ENCODE peak calls at places on chromosomes 1 and 21, in six cellular contexts. One of them, this sample, is unnamed.

GRCh38 chr1:101592861-101593260 is 356.0 kb downstream of the S1PR1 start:
- DNase-seq in ovary: no peak
- DNase-seq in SK-N-SH: no peak
- DNase-seq in fibroblast of lung: peak
- DNase-seq in OCI-LY7: no peak
- DNase-seq in mesenchymal stem cell: no peak
- DNase-seq in this sample: no peak

GRCh38 chr21:46009951-46010655 is 28.5 kb downstream of the COL6A1 start:
- DNase-seq in ovary: peak
- DNase-seq in SK-N-SH: peak
- DNase-seq in fibroblast of lung: no peak
- DNase-seq in OCI-LY7: no peak
- DNase-seq in mesenchymal stem cell: no peak
- DNase-seq in this sample: peak

GRCh38 chr1:209513226-209513625 is 70.3 kb upstream of the CAMK1G start:
- DNase-seq in ovary: no peak
- DNase-seq in SK-N-SH: peak
- DNase-seq in fibroblast of lung: peak
- DNase-seq in OCI-LY7: peak
- DNase-seq in mesenchymal stem cell: peak
- DNase-seq in this sample: peak

GRCh38 chr1:115829023-115829674 is 11.8 kb downstream of the NHLH2 start:
- DNase-seq in ovary: no peak
- DNase-seq in SK-N-SH: no peak
- DNase-seq in fibroblast of lung: peak
- DNase-seq in OCI-LY7: no peak
- DNase-seq in mesenchymal stem cell: peak
- DNase-seq in this sample: peak

GRCh38 chr1:210695041-210695440 is 366.3 kb downstream of the HHAT start:
- DNase-seq in ovary: no peak
- DNase-seq in SK-N-SH: no peak
- DNase-seq in fibroblast of lung: no peak
- DNase-seq in OCI-LY7: no peak
- DNase-seq in mesenchymal stem cell: peak
- DNase-seq in this sample: peak

GRCh38 chr21:24583473-24583872 is 1023.8 kb downstream of the MRPL39 start:
- DNase-seq in ovary: no peak
- DNase-seq in SK-N-SH: no peak
- DNase-seq in fibroblast of lung: no peak
- DNase-seq in OCI-LY7: no peak
- DNase-seq in mesenchymal stem cell: no peak
- DNase-seq in this sample: peak

GRCh38 chr1:93728480-93729131 is 47.0 kb upstream of the BCAR3 start:
- DNase-seq in ovary: no peak
- DNase-seq in SK-N-SH: no peak
- DNase-seq in fibroblast of lung: no peak
- DNase-seq in OCI-LY7: no peak
- DNase-seq in mesenchymal stem cell: no peak
- DNase-seq in this sample: no peak

GRCh38 chr1:30645807-30646206 is 77.6 kb downstream of the MATN1 start:
- DNase-seq in ovary: no peak
- DNase-seq in SK-N-SH: no peak
- DNase-seq in fibroblast of lung: no peak
- DNase-seq in OCI-LY7: no peak
- DNase-seq in mesenchymal stem cell: no peak
- DNase-seq in this sample: peak

GRCh38 chr1:3349161-3349967 is 105.1 kb upstream of the ARHGEF16 start:
- DNase-seq in ovary: no peak
- DNase-seq in SK-N-SH: no peak
- DNase-seq in fibroblast of lung: no peak
- DNase-seq in OCI-LY7: no peak
- DNase-seq in mesenchymal stem cell: no peak
- DNase-seq in this sample: no peak

GRCh38 chr1:215188302-215188950 is 105.9 kb downstream of the KCNK2 start:
- DNase-seq in ovary: no peak
- DNase-seq in SK-N-SH: no peak
- DNase-seq in fibroblast of lung: peak
- DNase-seq in OCI-LY7: no peak
- DNase-seq in mesenchymal stem cell: no peak
- DNase-seq in this sample: no peak

GRCh38 chr1:34188985-34189384 is 12.3 kb downstream of the C1orf94 start:
- DNase-seq in ovary: no peak
- DNase-seq in SK-N-SH: no peak
- DNase-seq in fibroblast of lung: no peak
- DNase-seq in OCI-LY7: no peak
- DNase-seq in mesenchymal stem cell: no peak
- DNase-seq in this sample: no peak

GRCh38 chr1:230123280-230124186 is 56.5 kb downstream of the GALNT2 start:
- DNase-seq in ovary: no peak
- DNase-seq in SK-N-SH: no peak
- DNase-seq in fibroblast of lung: peak
- DNase-seq in OCI-LY7: peak
- DNase-seq in mesenchymal stem cell: peak
- DNase-seq in this sample: no peak

DNA sequence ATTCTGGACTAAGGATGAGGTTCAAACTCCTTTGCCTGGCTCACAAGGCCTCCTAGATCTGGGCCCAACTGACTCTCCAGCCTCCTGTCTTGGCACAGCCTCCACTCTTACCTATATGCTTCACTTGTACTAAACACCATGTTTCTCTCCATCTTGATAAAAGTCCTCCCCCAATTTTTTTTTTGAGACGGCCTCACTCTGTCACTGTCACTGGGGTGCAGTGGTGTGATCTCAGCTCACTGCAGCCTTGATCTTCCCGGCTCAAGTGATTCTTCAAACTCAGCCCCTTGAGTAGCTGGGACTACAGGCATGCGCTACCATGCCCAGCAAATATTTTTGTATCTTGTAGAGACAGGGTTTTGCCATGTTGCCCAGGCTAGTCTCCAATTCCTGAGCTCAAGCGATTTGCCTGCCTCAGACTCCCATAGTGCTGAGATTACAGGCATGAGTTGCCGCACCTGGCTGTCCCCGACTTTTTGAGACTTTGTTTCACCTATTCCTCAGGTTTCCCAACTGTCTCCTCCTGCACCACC is 39.7 kb downstream of the CD34 start:
- DNase-seq in ovary: no peak
- DNase-seq in SK-N-SH: no peak
- DNase-seq in fibroblast of lung: no peak
- DNase-seq in OCI-LY7: no peak
- DNase-seq in mesenchymal stem cell: no peak
- DNase-seq in this sample: peak
- H3K27ac ChIP-seq in ovary: peak
- H3K27ac ChIP-seq in SK-N-SH: no peak
- H3K27ac ChIP-seq in fibroblast of lung: no peak
- H3K27ac ChIP-seq in OCI-LY7: no peak
- H3K27ac ChIP-seq in mesenchymal stem cell: no peak
- H3K27ac ChIP-seq in this sample: no peak

GRCh38 chr1:50981741-50982140 is 11.7 kb downstream of the CDKN2C start:
- DNase-seq in ovary: no peak
- DNase-seq in SK-N-SH: peak
- DNase-seq in fibroblast of lung: no peak
- DNase-seq in OCI-LY7: no peak
- DNase-seq in mesenchymal stem cell: no peak
- DNase-seq in this sample: no peak

GRCh38 chr1:50978852-50979781 is 9.1 kb downstream of the CDKN2C start:
- DNase-seq in ovary: no peak
- DNase-seq in SK-N-SH: peak
- DNase-seq in fibroblast of lung: peak
- DNase-seq in OCI-LY7: peak
- DNase-seq in mesenchymal stem cell: no peak
- DNase-seq in this sample: no peak

GRCh38 chr1:50979964-50980363 is 9.9 kb downstream of the CDKN2C start:
- DNase-seq in ovary: no peak
- DNase-seq in SK-N-SH: no peak
- DNase-seq in fibroblast of lung: no peak
- DNase-seq in OCI-LY7: no peak
- DNase-seq in mesenchymal stem cell: no peak
- DNase-seq in this sample: no peak

GRCh38 chr1:50978144-50978851 is 8.3 kb downstream of the CDKN2C start:
- DNase-seq in ovary: peak
- DNase-seq in SK-N-SH: peak
- DNase-seq in fibroblast of lung: peak
- DNase-seq in OCI-LY7: peak
- DNase-seq in mesenchymal stem cell: peak
- DNase-seq in this sample: peak

GRCh38 chr1:50980505-50980904 is 10.5 kb downstream of the CDKN2C start:
- DNase-seq in ovary: no peak
- DNase-seq in SK-N-SH: no peak
- DNase-seq in fibroblast of lung: no peak
- DNase-seq in OCI-LY7: no peak
- DNase-seq in mesenchymal stem cell: no peak
- DNase-seq in this sample: no peak
- H3K27ac ChIP-seq in ovary: peak
- H3K27ac ChIP-seq in SK-N-SH: peak
- H3K27ac ChIP-seq in fibroblast of lung: no peak
- H3K27ac ChIP-seq in OCI-LY7: no peak
- H3K27ac ChIP-seq in mesenchymal stem cell: no peak
- H3K27ac ChIP-seq in this sample: peak

DNA sequence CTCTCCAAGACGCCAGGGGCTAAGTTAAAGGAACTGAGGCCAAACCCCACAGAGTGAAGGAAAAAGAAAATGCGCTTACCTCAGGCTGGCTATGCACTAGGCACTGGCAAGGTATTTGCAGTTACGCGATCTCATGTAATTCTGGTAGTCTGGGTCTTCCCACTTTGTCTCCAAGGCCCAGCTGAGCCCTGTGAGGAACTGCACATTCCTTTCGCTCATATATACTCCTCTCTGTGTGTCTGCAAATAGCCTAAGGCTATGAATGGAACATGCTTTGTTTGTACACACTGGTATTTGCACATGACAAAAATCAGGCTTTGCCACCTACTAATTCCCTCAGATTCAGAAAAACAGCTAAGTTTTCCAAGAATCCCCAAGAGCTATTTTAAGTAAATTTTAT is 87.3 kb downstream of the SIPA1L2 start:
- DNase-seq in ovary: no peak
- DNase-seq in SK-N-SH: no peak
- DNase-seq in fibroblast of lung: no peak
- DNase-seq in OCI-LY7: no peak
- DNase-seq in mesenchymal stem cell: no peak
- DNase-seq in this sample: no peak
- H3K27ac ChIP-seq in ovary: no peak
- H3K27ac ChIP-seq in SK-N-SH: no peak
- H3K27ac ChIP-seq in fibroblast of lung: no peak
- H3K27ac ChIP-seq in OCI-LY7: no peak
- H3K27ac ChIP-seq in mesenchymal stem cell: no peak
- H3K27ac ChIP-seq in this sample: no peak

DNA sequence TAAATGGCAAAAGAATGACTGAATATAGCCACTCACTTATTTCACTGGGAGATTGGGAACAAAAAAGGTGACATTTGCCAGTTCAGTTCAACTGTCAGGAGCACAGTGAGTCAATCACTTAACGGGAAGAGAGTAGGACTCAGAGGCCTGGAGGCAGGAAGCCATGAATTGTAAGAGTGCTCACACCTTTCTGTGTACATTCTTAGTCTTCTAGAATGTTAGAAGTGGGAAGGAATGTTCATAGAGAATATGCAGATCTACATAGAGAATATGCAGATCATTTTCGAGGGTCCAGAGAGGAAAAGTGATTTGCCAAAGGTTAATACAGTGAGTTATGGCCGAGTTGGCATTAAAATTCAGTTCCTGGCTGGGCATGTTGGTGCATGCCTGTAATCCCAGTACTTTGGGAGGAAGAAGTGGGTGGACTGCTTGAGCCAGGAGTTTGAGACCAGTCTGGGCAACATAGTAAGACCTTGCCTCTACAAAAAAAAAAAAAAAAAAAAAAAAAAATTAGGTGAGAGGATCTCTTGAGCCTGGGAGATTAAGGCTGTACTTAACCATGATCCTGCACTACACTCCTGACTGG is 8.3 kb downstream of the IL20 start:
- DNase-seq in ovary: no peak
- DNase-seq in SK-N-SH: no peak
- DNase-seq in fibroblast of lung: no peak
- DNase-seq in OCI-LY7: no peak
- DNase-seq in mesenchymal stem cell: no peak
- DNase-seq in this sample: no peak
- H3K27ac ChIP-seq in ovary: no peak
- H3K27ac ChIP-seq in SK-N-SH: no peak
- H3K27ac ChIP-seq in fibroblast of lung: no peak
- H3K27ac ChIP-seq in OCI-LY7: no peak
- H3K27ac ChIP-seq in mesenchymal stem cell: no peak
- H3K27ac ChIP-seq in this sample: no peak

GRCh38 chr1:219412772-219413171 is 200.1 kb downstream of the ZC3H11B start:
- DNase-seq in ovary: no peak
- DNase-seq in SK-N-SH: no peak
- DNase-seq in fibroblast of lung: no peak
- DNase-seq in OCI-LY7: no peak
- DNase-seq in mesenchymal stem cell: peak
- DNase-seq in this sample: peak

GRCh38 chr1:219415433-219415832 is 197.5 kb downstream of the ZC3H11B start:
- DNase-seq in ovary: no peak
- DNase-seq in SK-N-SH: no peak
- DNase-seq in fibroblast of lung: no peak
- DNase-seq in OCI-LY7: no peak
- DNase-seq in mesenchymal stem cell: no peak
- DNase-seq in this sample: no peak

GRCh38 chr1:219414250-219414649 is 198.7 kb downstream of the ZC3H11B start:
- DNase-seq in ovary: no peak
- DNase-seq in SK-N-SH: no peak
- DNase-seq in fibroblast of lung: no peak
- DNase-seq in OCI-LY7: no peak
- DNase-seq in mesenchymal stem cell: no peak
- DNase-seq in this sample: no peak

GRCh38 chr1:219415915-219416314 is 197.0 kb downstream of the ZC3H11B start:
- DNase-seq in ovary: no peak
- DNase-seq in SK-N-SH: no peak
- DNase-seq in fibroblast of lung: no peak
- DNase-seq in OCI-LY7: no peak
- DNase-seq in mesenchymal stem cell: no peak
- DNase-seq in this sample: no peak

DNA sequence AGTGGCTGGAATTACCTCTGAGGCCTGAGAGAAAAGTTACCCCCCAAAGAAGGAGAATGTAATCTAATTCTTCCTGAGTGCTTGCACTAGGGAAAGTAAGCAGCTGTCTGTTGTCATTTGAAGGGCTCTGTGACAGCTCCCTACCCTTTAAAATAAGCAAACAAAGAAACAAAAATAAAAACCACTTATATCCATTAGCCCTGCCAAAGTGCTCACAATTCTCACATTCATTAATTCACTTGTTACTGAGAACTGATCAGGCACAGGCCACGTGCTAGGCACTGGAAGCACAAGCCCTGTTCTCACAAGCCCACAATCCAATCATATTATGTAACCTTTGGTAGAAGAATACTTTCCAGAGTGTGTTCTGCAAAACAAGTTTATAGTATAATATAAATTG is 199.4 kb downstream of the ZC3H11B start:
- DNase-seq in ovary: no peak
- DNase-seq in SK-N-SH: peak
- DNase-seq in fibroblast of lung: no peak
- DNase-seq in OCI-LY7: no peak
- DNase-seq in mesenchymal stem cell: peak
- DNase-seq in this sample: no peak
- H3K27ac ChIP-seq in ovary: no peak
- H3K27ac ChIP-seq in SK-N-SH: peak
- H3K27ac ChIP-seq in fibroblast of lung: no peak
- H3K27ac ChIP-seq in OCI-LY7: no peak
- H3K27ac ChIP-seq in mesenchymal stem cell: no peak
- H3K27ac ChIP-seq in this sample: no peak

GRCh38 chr21:42438316-42439205 is 34.9 kb downstream of the UBASH3A start:
- DNase-seq in ovary: no peak
- DNase-seq in SK-N-SH: no peak
- DNase-seq in fibroblast of lung: no peak
- DNase-seq in OCI-LY7: no peak
- DNase-seq in mesenchymal stem cell: no peak
- DNase-seq in this sample: no peak
- H3K27ac ChIP-seq in ovary: no peak
- H3K27ac ChIP-seq in SK-N-SH: no peak
- H3K27ac ChIP-seq in fibroblast of lung: no peak
- H3K27ac ChIP-seq in OCI-LY7: no peak
- H3K27ac ChIP-seq in mesenchymal stem cell: no peak
- H3K27ac ChIP-seq in this sample: no peak